ENCODE peak calls at places on chromosomes 13 and 19, in eight cellular contexts. G, H, A, Z, T, B, S and V are unnamed samples.

GRCh38 chr13:95704510-95704909 is 27.6 kb downstream of the DNAJC3 start:
- DNase-seq in H (no peak), Z (no peak), G (no peak), T (no peak), A (no peak), B (no peak), S (no peak), V (no peak)

GRCh38 chr13:110916671-110917142 is 1.8 kb upstream of the ANKRD10 start:
- DNase-seq in G (no peak), B (peak; percentile 89), S (no peak), Z (no peak), A (peak; percentile 76), T (no peak), H (no peak), V (no peak)

GRCh38 chr13:98688373-98688772 is 64.1 kb downstream of the SLC15A1 start:
- DNase-seq in G (no peak), S (no peak), T (no peak), A (no peak), Z (no peak), H (no peak), B (no peak), V (no peak)

GRCh38 chr19:16309653-16310052 is 15.0 kb upstream of the KLF2 start:
- DNase-seq in G (no peak), B (no peak), Z (no peak), T (no peak), S (no peak), A (no peak), H (no peak), V (no peak)

GRCh38 chr13:20824762-20825161 is 51.0 kb upstream of the EEF1AKMT1 start:
- DNase-seq in B (peak; percentile 39), H (no peak), S (no peak), A (no peak), Z (no peak), G (no peak), T (no peak), V (no peak)

GRCh38 chr19:16536130-16536529 is 6.1 kb downstream of the CHERP start:
- DNase-seq in S (no peak), A (no peak), H (no peak), Z (no peak), G (no peak), T (no peak), B (no peak), V (no peak)

GRCh38 chr13:76969488-76970365 is 21.4 kb downstream of the ACOD1 start:
- DNase-seq in A (no peak), H (no peak), G (no peak), Z (no peak), B (peak; percentile 32), T (no peak), S (no peak), V (no peak)

GRCh38 chr19:30307191-30307974 is 64.8 kb upstream of the ZNF536 start:
- DNase-seq in S (no peak), B (no peak), A (no peak), Z (no peak), H (no peak), T (peak; percentile 10), G (no peak), V (no peak)

GRCh38 chr19:49361438-49362047 is 673 bp downstream of the TEAD2 start:
- DNase-seq in T (no peak), B (peak; percentile 76), Z (no peak), G (no peak), S (no peak), H (peak; percentile 68), A (peak; percentile 53), V (peak; percentile 78)

GRCh38 chr19:58529405-58529804 is 9.8 kb upstream of the ZBTB45 start:
- DNase-seq in A (no peak), S (no peak), T (no peak), B (no peak), Z (no peak), H (no peak), G (no peak), V (no peak)

GRCh38 chr19:18875726-18876125 is 20.2 kb downstream of the CERS1 start:
- DNase-seq in Z (no peak), B (peak; percentile 41), T (no peak), H (no peak), A (no peak), S (no peak), G (no peak), V (no peak)

GRCh38 chr19:49512970-49513745 is 697 bp downstream of the FCGRT start:
- DNase-seq in T (peak; percentile 64), Z (no peak), G (no peak), A (no peak), H (peak; percentile 49), S (no peak), B (peak; percentile 39), V (no peak)

GRCh38 chr19:16325671-16326400 is 1.2 kb downstream of the KLF2 start:
- DNase-seq in H (peak; percentile 38), T (peak; percentile 92), A (no peak), Z (no peak), G (no peak), S (no peak), B (peak; percentile 28), V (no peak)

GRCh38 chr19:3923096-3923758 is 9.6 kb upstream of the NMRK2 start:
- DNase-seq in S (no peak), A (no peak), T (no peak), Z (no peak), G (no peak), B (no peak), H (no peak), V (no peak)

GRCh38 chr13:81142306-81142999 is 801.5 kb upstream of the SPRY2 start:
- DNase-seq in S (no peak), A (no peak), H (no peak), Z (no peak), B (no peak), G (no peak), T (no peak), V (no peak)